ENCODE peak calls at places on chromosomes 3 and 15, in eight cellular contexts. E is astrocyte of the cerebellum, L is heart left ventricle, K is body of pancreas, N is astrocyte of the spinal cord, H is endodermal cell, A is colonic mucosa, Y is HCT116. W is an unnamed sample.

GRCh38 chr3:61718565-61718964 is 157.2 kb downstream of the PTPRG start:
- DNase-seq in Y (no peak), H (no peak), A (no peak), E (no peak), K (no peak), L (no peak), N (no peak), W (no peak)

GRCh38 chr3:122576174-122576940 is 1.1 kb upstream of the PARP15 start:
- DNase-seq in A (no peak), E (no peak), L (no peak), Y (no peak), N (no peak), H (no peak), K (no peak), W (no peak)

GRCh38 chr15:59894835-59895234 is 109.3 kb upstream of the FOXB1 start:
- DNase-seq in Y (no peak), N (no peak), A (no peak), E (no peak), L (no peak), K (no peak), H (no peak), W (no peak)

GRCh38 chr3:194572131-194572789 is 61.0 kb downstream of the TMEM44 start:
- DNase-seq in L (peak), N (peak), H (peak), E (peak), Y (no peak), K (peak), A (no peak), W (peak)

GRCh38 chr3:60935709-60936108 is 315.5 kb downstream of the FHIT start:
- DNase-seq in L (no peak), H (no peak), E (no peak), Y (peak), A (no peak), N (peak), K (no peak), W (no peak)

GRCh38 chr3:109985942-109986555 is 648.7 kb upstream of the DPPA4 start:
- DNase-seq in L (no peak), K (no peak), E (no peak), Y (no peak), A (no peak), H (no peak), N (no peak), W (no peak)

GRCh38 chr3:187741403-187742350 is 3.6 kb downstream of the BCL6 start:
- DNase-seq in A (peak), L (peak), N (peak), K (peak), E (no peak), Y (peak), H (peak), W (no peak)

GRCh38 chr15:30978328-30978727 is 13.1 kb downstream of the MTMR10 start:
- DNase-seq in E (no peak), A (no peak), N (no peak), H (no peak), K (no peak), Y (no peak), L (no peak), W (no peak)

GRCh38 chr3:152030320-152030719 is 156.9 kb downstream of the SUCNR1 start:
- DNase-seq in E (no peak), A (no peak), K (no peak), L (no peak), Y (no peak), N (no peak), H (no peak), W (no peak)

GRCh38 chr3:57556459-57557087 is 499 bp downstream of the PDE12 start:
- DNase-seq in E (no peak), A (peak), Y (no peak), K (peak), L (peak), H (no peak), N (no peak), W (no peak)

GRCh38 chr3:63980019-63980418 is 43.3 kb downstream of the PSMD6 start:
- DNase-seq in K (no peak), A (no peak), H (no peak), Y (no peak), L (no peak), E (no peak), N (no peak), W (no peak)
- TF ChIP-seq CTCF in K (no peak), A (no peak), H (no peak), Y (no peak), L (no peak), E (no peak), N (no peak), W (no peak)

GRCh38 chr3:9727041-9727595 is 4.4 kb upstream of the BRPF1 start:
- DNase-seq in L (no peak), N (no peak), H (peak), Y (peak), A (no peak), K (no peak), E (no peak), W (no peak)
- TF ChIP-seq CTCF in L (no peak), N (peak), H (peak), Y (peak), A (peak), K (peak), E (peak), W (peak)

GRCh38 chr3:81947359-81947758 is 185.9 kb upstream of the GBE1 start:
- DNase-seq in K (no peak), Y (no peak), H (no peak), L (no peak), N (no peak), A (no peak), E (no peak), W (no peak)

GRCh38 chr3:81955908-81956307 is 194.5 kb upstream of the GBE1 start:
- DNase-seq in N (no peak), L (no peak), E (no peak), H (no peak), Y (no peak), K (no peak), A (no peak), W (no peak)

DNA sequence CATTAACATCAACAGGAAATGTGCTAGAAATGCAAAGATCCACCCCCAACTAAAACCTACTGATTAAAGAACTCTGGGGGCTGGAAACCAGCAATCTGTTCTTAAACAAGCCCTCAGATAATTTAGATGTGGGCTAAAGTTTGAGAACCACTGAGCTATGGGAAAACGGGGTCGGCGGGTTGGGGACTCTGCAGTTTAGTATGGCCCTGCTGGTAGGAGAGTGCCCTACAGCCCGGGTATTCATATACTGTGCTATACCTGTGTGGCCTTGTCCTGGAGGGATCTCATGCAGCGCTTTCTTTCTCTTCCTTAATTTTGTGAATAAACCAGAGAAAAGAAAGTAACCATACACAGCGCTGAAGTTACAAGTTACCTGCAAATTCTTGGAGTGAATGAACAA is 189.7 kb upstream of the GBE1 start:
- DNase-seq in L (no peak), N (no peak), E (no peak), A (no peak), K (no peak), H (peak), Y (no peak), W (no peak)
- TF ChIP-seq CTCF in L (no peak), N (no peak), E (no peak), A (no peak), K (no peak), H (peak), Y (no peak), W (no peak)

GRCh38 chr15:50116477-50116876 is 2.6 kb downstream of the ATP8B4 start:
- DNase-seq in A (peak), L (no peak), H (peak), K (no peak), E (no peak), Y (peak), N (peak), W (no peak)
- TF ChIP-seq CTCF in A (peak), L (no peak), H (peak), K (no peak), E (no peak), Y (peak), N (peak), W (peak)

DNA sequence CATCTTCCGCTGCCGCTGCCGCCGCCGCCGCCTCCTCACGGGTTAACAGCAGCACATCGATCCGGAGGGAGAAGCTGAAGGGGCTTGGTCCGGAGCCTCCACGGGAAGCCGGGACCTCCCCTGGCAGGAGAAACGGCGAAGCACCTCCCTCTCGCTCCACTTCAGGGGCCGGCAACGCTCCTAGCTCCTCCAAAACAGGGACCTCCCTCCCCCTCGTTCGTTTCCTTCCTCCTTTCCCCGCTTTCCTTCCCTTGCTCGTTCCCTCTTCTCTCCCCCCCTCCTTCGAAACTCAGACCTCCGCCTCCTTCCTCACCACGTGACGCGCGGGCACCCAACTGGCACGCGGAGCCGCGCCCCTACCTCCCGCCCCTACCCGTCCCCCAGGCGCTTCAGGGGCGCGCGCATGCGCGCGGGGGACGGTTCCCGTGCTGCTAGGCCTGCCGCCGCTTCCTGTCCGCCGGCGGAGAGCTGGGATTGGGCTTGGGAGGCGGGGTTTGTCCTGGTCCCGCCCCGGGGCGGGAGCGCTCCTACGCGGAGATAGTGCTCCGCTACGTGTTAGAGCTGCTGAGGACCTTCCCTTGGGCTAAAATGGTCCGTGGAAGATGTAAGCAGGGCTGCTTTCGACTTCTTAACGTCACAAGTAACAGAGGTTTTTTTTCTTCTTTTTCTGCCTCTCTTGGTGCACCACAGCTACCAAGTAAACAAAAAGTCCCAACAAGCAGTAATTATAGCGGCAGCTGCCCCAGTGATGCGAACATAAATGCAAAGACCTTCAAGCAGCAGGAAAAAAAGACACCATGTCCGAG is at the start of gene ADAM10:
- DNase-seq in N (peak), H (peak), E (peak), A (peak), Y (peak), L (peak), K (peak), W (peak)
- TF ChIP-seq CTCF in N (no peak), H (no peak), E (no peak), A (no peak), Y (no peak), L (no peak), K (no peak), W (no peak)

DNA sequence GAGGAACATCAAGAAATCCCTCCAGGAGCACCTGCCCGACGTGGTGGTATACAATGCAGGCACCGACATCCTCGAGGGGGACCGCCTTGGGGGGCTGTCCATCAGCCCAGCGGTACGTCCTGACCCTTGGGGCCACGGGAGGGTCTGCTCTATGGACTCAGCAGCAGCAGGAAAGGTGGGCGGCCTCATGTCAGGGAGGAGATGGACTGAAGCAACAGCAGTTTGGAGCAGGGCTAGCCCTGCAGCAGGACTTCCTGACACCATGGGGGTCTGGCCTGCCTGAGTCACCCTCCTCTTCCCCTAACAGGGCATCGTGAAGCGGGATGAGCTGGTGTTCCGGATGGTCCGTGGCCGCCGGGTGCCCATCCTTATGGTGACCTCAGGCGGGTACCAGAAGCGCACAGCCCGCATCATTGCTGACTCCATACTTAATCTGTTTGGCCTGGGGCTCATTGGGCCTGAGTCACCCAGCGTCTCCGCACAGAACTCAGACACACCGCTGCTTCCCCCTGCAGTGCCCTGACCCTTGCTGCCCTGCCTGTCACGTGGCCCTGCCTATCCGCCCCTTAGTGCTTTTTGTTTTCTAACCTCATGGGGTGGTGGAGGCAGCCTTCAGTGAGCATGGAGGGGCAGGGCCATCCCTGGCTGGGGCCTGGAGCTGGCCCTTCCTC is 24.2 kb downstream of the HDAC11 start:
- DNase-seq in N (peak), A (no peak), L (peak), K (peak), H (no peak), E (no peak), Y (no peak), W (no peak)
- TF ChIP-seq CTCF in N (no peak), A (no peak), L (no peak), K (no peak), H (no peak), E (no peak), Y (no peak), W (no peak)

GRCh38 chr3:107637416-107638182 is 114.8 kb downstream of the BBX start:
- DNase-seq in E (no peak), L (no peak), H (no peak), N (no peak), A (no peak), Y (no peak), K (no peak), W (no peak)

GRCh38 chr3:107641572-107642307 is 119.0 kb downstream of the BBX start:
- DNase-seq in H (no peak), N (no peak), L (no peak), E (no peak), A (no peak), K (no peak), Y (no peak), W (peak)

GRCh38 chr3:107644631-107645030 is 121.9 kb downstream of the BBX start:
- DNase-seq in Y (no peak), H (no peak), L (no peak), N (no peak), K (no peak), A (no peak), E (no peak), W (no peak)

GRCh38 chr3:107643038-107643883 is 120.5 kb downstream of the BBX start:
- DNase-seq in N (no peak), A (no peak), E (no peak), K (no peak), Y (no peak), H (peak), L (no peak), W (no peak)
- TF ChIP-seq CTCF in N (peak), A (no peak), E (peak), K (no peak), Y (peak), H (peak), L (no peak), W (no peak)

DNA sequence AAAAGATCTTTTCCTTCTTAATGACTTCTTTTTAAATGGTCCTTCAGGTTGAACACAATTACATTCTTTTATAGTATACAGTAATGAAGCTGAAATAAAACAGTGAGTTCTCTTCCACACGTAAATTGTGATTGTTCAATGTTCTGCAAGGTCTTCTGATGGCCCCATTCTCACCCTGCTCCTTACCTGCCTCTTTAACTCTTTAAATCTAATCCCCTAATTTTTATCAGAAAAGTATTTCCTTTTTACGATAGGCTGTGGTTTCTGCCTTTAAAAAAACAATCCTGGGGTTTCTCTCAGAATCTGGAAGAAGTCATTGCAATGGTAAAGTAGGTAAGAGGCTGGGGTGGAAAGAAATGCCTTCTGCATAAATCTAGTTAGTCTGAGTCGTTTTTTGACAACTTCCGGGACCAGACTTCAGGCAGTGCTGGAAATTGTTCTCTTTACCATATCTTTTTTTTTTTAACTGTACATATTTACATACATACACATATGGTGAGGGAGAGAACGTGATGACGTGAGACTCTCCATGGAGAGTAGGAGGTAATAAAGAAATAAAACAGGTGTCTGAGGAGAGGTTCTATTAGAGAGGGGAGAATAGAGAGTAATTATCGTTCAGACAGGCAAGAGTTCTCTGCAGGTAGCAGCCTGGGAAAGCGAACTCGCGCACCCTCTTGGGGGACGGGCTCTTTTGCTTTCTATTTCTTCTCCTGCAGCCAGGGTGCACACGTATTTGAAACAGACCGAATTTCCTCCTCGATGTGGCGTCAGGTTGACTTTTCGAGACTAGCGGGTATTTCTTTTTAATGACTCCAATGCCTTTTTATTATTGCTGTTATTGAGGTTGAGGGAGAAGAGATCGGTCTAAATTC is at the start of gene SIDT1:
- DNase-seq in L (no peak), K (peak), N (peak), E (no peak), H (peak), A (peak), Y (no peak), W (no peak)
- TF ChIP-seq CTCF in L (no peak), K (peak), N (peak), E (peak), H (no peak), A (no peak), Y (no peak), W (no peak)

DNA sequence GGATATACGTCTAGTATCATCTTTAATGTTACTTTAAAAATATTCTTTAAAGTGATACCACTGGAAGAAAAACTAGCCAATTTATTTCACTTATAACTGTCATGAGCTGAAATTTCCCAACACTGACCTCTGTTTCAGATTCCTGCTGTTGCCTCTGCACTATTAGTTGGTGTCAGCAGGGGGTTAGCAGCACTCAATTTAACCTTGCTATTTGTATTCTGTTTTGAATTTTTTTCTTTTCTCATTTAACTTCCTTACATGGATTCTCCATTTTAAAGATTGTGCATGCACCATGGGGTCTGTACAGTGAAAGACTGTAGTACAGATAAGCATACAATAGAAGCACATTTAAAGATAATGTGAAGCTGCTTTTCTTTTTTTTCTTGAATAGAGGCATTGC is 169.2 kb downstream of the UBE2E2 start:
- DNase-seq in E (no peak), H (no peak), K (no peak), Y (no peak), A (no peak), N (peak), L (no peak), W (no peak)
- TF ChIP-seq CTCF in E (no peak), H (peak), K (no peak), Y (no peak), A (no peak), N (no peak), L (no peak), W (no peak)

DNA sequence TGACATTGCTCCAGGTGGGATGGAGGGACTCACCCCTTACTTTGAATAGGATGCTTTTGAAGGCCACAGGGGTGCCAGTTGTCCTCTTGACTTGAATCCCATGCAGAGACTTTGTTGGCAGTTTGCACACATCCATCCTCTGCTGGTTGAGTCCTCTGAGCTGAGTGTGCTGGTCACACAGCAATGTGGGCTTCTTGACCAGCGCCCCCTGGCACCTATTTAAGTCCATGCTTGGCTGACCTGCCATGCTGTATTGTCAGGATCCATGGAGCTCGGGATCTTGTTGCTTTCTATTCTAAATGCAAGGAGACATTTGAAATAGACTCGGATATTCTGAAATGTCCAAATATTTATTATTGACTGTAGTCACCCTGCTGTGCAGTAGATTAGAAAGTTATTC is 19.8 kb downstream of the RAB7A start:
- DNase-seq in K (no peak), E (no peak), H (no peak), N (no peak), L (no peak), Y (no peak), A (no peak), W (no peak)
- TF ChIP-seq CTCF in K (no peak), E (no peak), H (peak), N (no peak), L (no peak), Y (peak), A (no peak), W (no peak)

W was measured in AG09319.